ENCODE peak calls at places on chromosomes 5 and 9, in four cellular contexts. C is WTC11, R is NCI-H460, H is left lobe of liver. U is an unnamed sample.

GRCh38 chr9:97038909-97039781 is at the start of gene CTSV:
- DNase-seq in C (peak), R (peak), H (peak), U (peak)

GRCh38 chr9:123238364-123238763 is 30.0 kb downstream of the STRBP start:
- DNase-seq in C (no peak), R (no peak), H (no peak), U (no peak)

GRCh38 chr9:129365196-129365595 is 187.1 kb upstream of the IER5L start:
- DNase-seq in C (no peak), R (no peak), H (no peak), U (no peak)

GRCh38 chr5:176553260-176554085 is 4.3 kb downstream of the CDHR2 start:
- DNase-seq in C (no peak), R (no peak), H (no peak), U (peak)

GRCh38 chr5:66161356-66161755 is 17.3 kb downstream of the SREK1 start:
- DNase-seq in C (no peak), R (no peak), H (no peak), U (no peak)

GRCh38 chr9:75633658-75634057 is 256.8 kb upstream of the PCSK5 start:
- DNase-seq in C (no peak), R (no peak), H (no peak), U (no peak)

GRCh38 chr5:111224561-111224989 is 391 bp downstream of the CAMK4 start:
- DNase-seq in C (no peak), R (no peak), H (no peak), U (no peak)

GRCh38 chr5:93423333-93423714 is 157.7 kb downstream of the NR2F1-AS1 start:
- DNase-seq in C (no peak), R (no peak), H (no peak), U (no peak)

GRCh38 chr9:135141183-135141774 is 53.8 kb downstream of the OLFM1 start:
- DNase-seq in C (no peak), R (no peak), H (no peak), U (no peak)

GRCh38 chr9:33380390-33381094 is 21.8 kb downstream of the AQP7 start:
- DNase-seq in C (no peak), R (no peak), H (no peak), U (no peak)

U was measured in A549.